ENCODE peak calls at places on chromosome 6, in five cellular contexts. B is transverse colon, N is ovary, Y is upper lobe of left lung, A is tibial nerve. R is an unnamed sample.

GRCh38 chr6:39980839-39981580 is 46.7 kb upstream of the MOCS1 start:
- DNase-seq in B (peak; percentile 20), N (no peak), Y (no peak), A (peak; percentile 65), R (peak; percentile 64)

GRCh38 chr6:23601811-23602340 is 524.1 kb upstream of the NRSN1 start:
- DNase-seq in B (no peak), N (no peak), Y (no peak), A (no peak), R (no peak)

GRCh38 chr6:130020106-130020851 is 1.9 kb downstream of the L3MBTL3 start:
- DNase-seq in B (peak; percentile 49), N (peak; percentile 65), Y (peak; percentile 44), A (peak; percentile 13), R (no peak)

GRCh38 chr6:54647301-54647664 is 199.3 kb upstream of the FAM83B start:
- DNase-seq in B (no peak), N (no peak), Y (no peak), A (no peak), R (no peak)

GRCh38 chr6:163533443-163533842 is 118.9 kb downstream of the QKI start:
- DNase-seq in B (no peak), N (no peak), Y (no peak), A (no peak), R (no peak)

GRCh38 chr6:99993146-99993532 is 884 bp downstream of the MCHR2 start:
- DNase-seq in B (no peak), N (no peak), Y (no peak), A (no peak), R (no peak)

GRCh38 chr6:135286962-135287525 is 105.9 kb downstream of the MYB start:
- DNase-seq in B (no peak), N (no peak), Y (no peak), A (no peak), R (no peak)

GRCh38 chr6:11207199-11207968 is 25.1 kb downstream of the NEDD9 start:
- DNase-seq in B (peak; percentile 71), N (no peak), Y (peak; percentile 92), A (peak; percentile 74), R (no peak)

GRCh38 chr6:64012351-64013060 is 376.9 kb downstream of the PHF3 start:
- DNase-seq in B (peak; percentile 34), N (no peak), Y (no peak), A (peak; percentile 7), R (no peak)

GRCh38 chr6:129575378-129576118 is 134.4 kb downstream of the ARHGAP18 start:
- DNase-seq in B (no peak), N (no peak), Y (peak; percentile 24), A (peak; percentile 12), R (no peak)

GRCh38 chr6:13924949-13925881 is at the start of gene RNF182:
- DNase-seq in B (peak; percentile 23), N (no peak), Y (no peak), A (no peak), R (no peak)

GRCh38 chr6:34601706-34602105 is 45.6 kb upstream of the SPDEF start:
- DNase-seq in B (no peak), N (peak; percentile 47), Y (no peak), A (no peak), R (no peak)

GRCh38 chr6:107866606-107867301 is 42.6 kb upstream of the SCML4 start:
- DNase-seq in B (no peak), N (no peak), Y (no peak), A (no peak), R (no peak)

GRCh38 chr6:39053016-39053595 is 4.5 kb downstream of the GLP1R start:
- DNase-seq in B (no peak), N (no peak), Y (no peak), A (no peak), R (no peak)

GRCh38 chr6:21229061-21229460 is 364.5 kb upstream of the SOX4 start:
- DNase-seq in B (no peak), N (no peak), Y (no peak), A (no peak), R (no peak)

GRCh38 chr6:24307881-24308280 is 50.0 kb downstream of the DCDC2 start:
- DNase-seq in B (no peak), N (no peak), Y (no peak), A (no peak), R (no peak)

GRCh38 chr6:52547647-52548352 is 29.1 kb downstream of the TRAM2 start:
- DNase-seq in B (peak; percentile 66), N (no peak), Y (no peak), A (no peak), R (no peak)

GRCh38 chr6:87945966-87946365 is 101.7 kb upstream of the SPACA1 start:
- DNase-seq in B (no peak), N (no peak), Y (no peak), A (no peak), R (no peak)

GRCh38 chr6:131208787-131209186 is 73.5 kb downstream of the AKAP7 start:
- DNase-seq in B (no peak), N (no peak), Y (no peak), A (no peak), R (no peak)

GRCh38 chr6:137846772-137847313 is 20.2 kb upstream of the TNFAIP3 start:
- DNase-seq in B (peak; percentile 24), N (no peak), Y (peak; percentile 74), A (peak; percentile 21), R (no peak)

GRCh38 chr6:69631552-69632346 is 165.1 kb downstream of the LMBRD1 start:
- DNase-seq in B (no peak), N (no peak), Y (no peak), A (no peak), R (no peak)

GRCh38 chr6:161917645-161918044 is 643.8 kb upstream of the AGPAT4 start:
- DNase-seq in B (no peak), N (no peak), Y (no peak), A (no peak), R (no peak)

GRCh38 chr6:161918608-161919205 is 644.8 kb upstream of the AGPAT4 start:
- DNase-seq in B (no peak), N (no peak), Y (no peak), A (no peak), R (no peak)

GRCh38 chr6:161919711-161920110 is 645.9 kb upstream of the AGPAT4 start:
- DNase-seq in B (no peak), N (no peak), Y (no peak), A (no peak), R (no peak)

GRCh38 chr6:161918154-161918553 is 644.3 kb upstream of the AGPAT4 start:
- DNase-seq in B (no peak), N (no peak), Y (no peak), A (no peak), R (no peak)

DNA sequence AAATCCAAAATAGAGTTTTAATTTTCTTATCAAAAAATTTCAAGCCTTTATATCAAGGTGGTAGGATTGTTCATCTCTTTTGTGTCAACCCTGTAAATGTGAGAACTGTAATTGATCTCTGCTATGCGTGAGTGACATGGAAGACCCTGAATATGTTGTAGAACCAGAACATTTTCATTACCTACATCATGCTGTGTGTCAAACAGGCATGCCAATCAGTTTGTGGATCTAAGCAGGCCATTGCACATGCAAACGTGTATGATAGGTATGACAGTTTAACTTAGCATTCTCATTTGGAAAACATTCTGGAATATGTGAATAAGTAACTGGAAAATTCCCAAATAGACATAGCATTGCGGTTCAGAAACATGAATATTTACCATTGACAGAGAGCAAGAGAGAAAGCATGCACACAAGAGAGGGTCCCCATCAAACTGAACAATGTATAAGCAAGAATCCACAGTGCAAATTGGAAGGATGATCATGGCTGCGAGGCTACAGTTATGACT is 641.6 kb upstream of the AGPAT4 start:
- DNase-seq in B (no peak), N (no peak), Y (no peak), A (no peak), R (no peak)
- TF ChIP-seq EP300 in B (no peak), N (no peak), Y (no peak), A (no peak), R (no peak)

DNA sequence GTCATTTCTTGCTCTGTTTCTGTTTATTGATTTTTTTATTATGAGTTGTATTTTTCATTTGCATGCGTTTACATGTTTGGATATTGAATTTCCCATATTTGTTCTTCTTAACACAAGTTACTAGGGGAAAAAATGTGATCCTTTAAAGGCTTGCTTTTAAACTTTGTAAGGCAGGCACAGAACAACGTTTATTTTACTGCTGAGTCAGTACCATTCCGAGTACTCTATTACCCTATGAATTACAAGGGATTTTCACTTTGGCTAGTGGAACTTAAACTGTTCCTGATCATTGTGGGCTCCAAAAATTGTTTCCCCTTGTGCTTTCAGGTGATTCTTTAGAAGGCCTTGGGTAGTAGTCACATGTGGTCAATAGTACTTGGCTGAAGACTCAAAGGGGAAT is 28.5 kb downstream of the FAM162B start:
- DNase-seq in B (no peak), N (no peak), Y (no peak), A (no peak), R (no peak)
- TF ChIP-seq POLR2A in B (no peak), N (no peak), Y (no peak), A (no peak), R (no peak)

GRCh38 chr6:18204691-18205090 is 49.5 kb downstream of the KDM1B start:
- DNase-seq in B (no peak), N (no peak), Y (no peak), A (no peak), R (no peak)

GRCh38 chr6:18207949-18208348 is 52.7 kb downstream of the KDM1B start:
- DNase-seq in B (no peak), N (no peak), Y (no peak), A (no peak), R (no peak)

GRCh38 chr6:18203786-18204185 is 48.6 kb downstream of the KDM1B start:
- DNase-seq in B (no peak), N (no peak), Y (no peak), A (no peak), R (no peak)

GRCh38 chr6:18207438-18207837 is 52.2 kb downstream of the KDM1B start:
- DNase-seq in B (no peak), N (no peak), Y (no peak), A (no peak), R (no peak)

DNA sequence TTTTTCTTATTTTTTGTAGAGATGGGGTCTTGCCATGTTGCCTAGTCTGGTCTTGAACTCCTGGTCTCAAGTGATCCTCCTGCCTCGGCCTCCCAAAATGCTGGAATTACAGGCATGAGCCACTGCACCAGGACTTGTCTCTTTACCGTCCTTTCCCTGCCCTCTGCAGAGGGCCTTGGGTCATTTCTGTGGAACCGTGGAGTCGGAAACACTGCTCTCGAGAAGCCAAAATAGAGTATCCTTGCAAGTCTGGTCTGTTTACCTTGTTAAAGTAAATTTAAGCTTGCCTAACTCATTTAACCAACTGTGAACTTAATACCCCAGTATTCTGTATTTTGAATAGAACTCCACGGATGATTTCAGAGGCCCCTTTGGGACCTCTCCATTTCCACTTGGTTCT is 51.4 kb downstream of the KDM1B start:
- DNase-seq in B (no peak), N (no peak), Y (no peak), A (no peak), R (no peak)
- TF ChIP-seq EP300 in B (no peak), N (no peak), Y (no peak), A (no peak), R (no peak)

DNA sequence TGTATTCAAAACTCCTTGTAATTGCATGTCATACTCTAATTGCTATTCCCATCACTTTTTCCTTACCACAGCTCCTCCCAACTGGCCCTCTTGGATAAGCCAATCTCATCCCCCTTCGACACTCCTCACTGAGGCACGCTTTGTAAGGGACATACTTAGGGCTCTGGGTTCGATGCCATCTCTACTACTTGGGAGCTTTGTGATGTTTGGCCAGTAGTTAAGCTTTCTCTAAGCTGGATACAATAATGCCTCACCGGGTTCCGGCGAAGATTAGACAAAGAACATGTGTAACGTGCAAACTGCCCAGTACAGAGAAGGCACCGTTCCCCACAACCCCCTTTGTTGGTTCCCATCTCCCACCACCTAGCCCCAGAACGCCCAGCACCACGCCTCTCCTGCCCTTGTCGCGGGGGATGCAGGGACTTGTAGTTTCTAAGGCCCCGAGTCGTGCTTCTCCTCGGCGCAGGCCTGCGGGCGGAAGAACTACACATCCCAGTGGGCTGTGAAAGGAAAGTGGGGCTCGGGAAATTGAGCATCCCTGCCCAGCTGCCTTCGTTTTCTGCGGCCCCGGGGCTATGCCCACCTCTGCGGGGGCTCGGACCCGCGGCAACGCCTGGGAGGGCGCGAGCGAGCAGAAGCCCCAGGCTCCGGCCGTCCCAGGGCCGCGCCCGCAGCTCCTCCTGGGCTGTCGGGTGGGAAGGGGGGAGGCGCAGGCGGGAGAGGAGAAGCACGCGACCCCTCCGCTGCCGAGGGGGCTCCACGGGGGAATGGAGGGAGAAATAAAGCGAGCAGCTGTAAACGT is 1.1 kb upstream of the ZDHHC14 start:
- DNase-seq in B (peak; percentile 93), N (peak; percentile 91), Y (peak; percentile 94), A (peak; percentile 86), R (peak; percentile 98)
- TF ChIP-seq POLR2A in B (peak; percentile 20), N (no peak), Y (no peak), A (peak; percentile 34), R (no peak)

R was measured in esophagus muscularis mucosa.